ENCODE peak calls at places on chromosomes 2 and 18, in nine cellular contexts. U is H54, Y is HEK293T, M is stomach, J is BJ, E is body of pancreas, K is mammary epithelial cell, Z is testis, X is skeletal muscle cell. W is an unnamed sample.

GRCh38 chr18:77249583-77250500 is at the start of gene GALR1:
- DNase-seq in U (no peak), Y (no peak), M (no peak), J (no peak), E (no peak), K (peak), Z (no peak), X (no peak), W (no peak)

GRCh38 chr2:213216461-213216860 is 65.0 kb upstream of the IKZF2 start:
- DNase-seq in U (no peak), Y (no peak), M (no peak), J (no peak), E (no peak), K (peak), Z (no peak), X (peak), W (no peak)

GRCh38 chr18:29693334-29693733 is 1349.2 kb downstream of the DSC3 start:
- DNase-seq in U (no peak), Y (no peak), M (no peak), J (no peak), E (no peak), K (no peak), Z (no peak), X (no peak), W (no peak)

GRCh38 chr2:240269380-240269779 is 128.9 kb upstream of the OTOS start:
- DNase-seq in U (no peak), Y (peak), M (peak), J (no peak), E (no peak), K (no peak), Z (no peak), X (no peak), W (no peak)

GRCh38 chr18:9861933-9862332 is 23.8 kb upstream of the TXNDC2 start:
- DNase-seq in U (no peak), Y (no peak), M (no peak), J (no peak), E (no peak), K (no peak), Z (no peak), X (no peak), W (no peak)

GRCh38 chr2:69253893-69254292 is 133.1 kb downstream of the GFPT1 start:
- DNase-seq in U (peak), Y (no peak), M (no peak), J (peak), E (peak), K (peak), Z (no peak), X (peak), W (peak)

GRCh38 chr18:3819933-3820332 is 370.0 kb downstream of the TGIF1 start:
- DNase-seq in U (no peak), Y (no peak), M (no peak), J (no peak), E (no peak), K (no peak), Z (no peak), X (no peak), W (no peak)

GRCh38 chr2:33555681-33556080 is 43.4 kb downstream of the FAM98A start:
- DNase-seq in U (no peak), Y (no peak), M (no peak), J (no peak), E (no peak), K (no peak), Z (no peak), X (no peak), W (no peak)

GRCh38 chr18:79600141-79600540 is 79.5 kb upstream of the CTDP1 start:
- DNase-seq in U (no peak), Y (no peak), M (no peak), J (no peak), E (peak), K (no peak), Z (no peak), X (no peak), W (no peak)

GRCh38 chr2:143397886-143398614 is 268.8 kb downstream of the ARHGAP15 start:
- DNase-seq in U (no peak), Y (no peak), M (no peak), J (peak), E (no peak), K (peak), Z (no peak), X (peak), W (no peak)

GRCh38 chr2:207463433-207463832 is 66.3 kb upstream of the CREB1 start:
- DNase-seq in U (no peak), Y (no peak), M (no peak), J (no peak), E (no peak), K (no peak), Z (no peak), X (no peak), W (no peak)

GRCh38 chr2:178807227-178808008 is at the start of gene TTN:
- DNase-seq in U (no peak), Y (no peak), M (no peak), J (no peak), E (peak), K (no peak), Z (no peak), X (no peak), W (no peak)

GRCh38 chr2:210302326-210302725 is 12.6 kb downstream of the MYL1 start:
- DNase-seq in U (no peak), Y (no peak), M (no peak), J (no peak), E (no peak), K (no peak), Z (no peak), X (no peak), W (no peak)

GRCh38 chr2:211351998-211352397 is 795.6 kb downstream of the CPS1 start:
- DNase-seq in U (no peak), Y (no peak), M (no peak), J (no peak), E (peak), K (peak), Z (no peak), X (no peak), W (no peak)

GRCh38 chr2:232878855-232879617 is 9.0 kb downstream of the SNORC start:
- DNase-seq in U (no peak), Y (no peak), M (no peak), J (no peak), E (no peak), K (no peak), Z (no peak), X (no peak), W (no peak)

GRCh38 chr18:3827236-3827635 is 377.3 kb downstream of the TGIF1 start:
- DNase-seq in U (no peak), Y (no peak), M (no peak), J (no peak), E (no peak), K (no peak), Z (no peak), X (no peak), W (no peak)

GRCh38 chr2:70767094-70767698 is 804 bp downstream of the ADD2 start:
- DNase-seq in U (peak), Y (peak), M (no peak), J (no peak), E (peak), K (no peak), Z (no peak), X (no peak), W (no peak)

GRCh38 chr2:128347701-128348504 is 29.2 kb upstream of the HS6ST1 start:
- DNase-seq in U (no peak), Y (no peak), M (peak), J (no peak), E (peak), K (no peak), Z (peak), X (peak), W (peak)

GRCh38 chr2:72361516-72361915 is 213.9 kb upstream of the CYP26B1 start:
- DNase-seq in U (no peak), Y (no peak), M (no peak), J (no peak), E (no peak), K (no peak), Z (no peak), X (no peak), W (no peak)

W was measured in GM04503.